ENCODE peak calls at places on chromosomes 11 and 22, in four cellular contexts. U is MM.1S, V is neural progenitor cell, O is neuronal stem cell. S is an unnamed sample.

GRCh38 chr22:35795476-35795875 is 77.8 kb downstream of the APOL5 start:
- DNase-seq in O (no peak), U (no peak), V (no peak), S (no peak)

GRCh38 chr22:26474687-26475086 is 8.9 kb downstream of the HPS4 start:
- DNase-seq in V (no peak), O (no peak), U (no peak), S (no peak)

GRCh38 chr11:128579790-128580504 is 7.4 kb downstream of the ETS1 start:
- DNase-seq in U (no peak), V (no peak), O (no peak), S (no peak)

GRCh38 chr22:32323513-32324164 is 34.0 kb upstream of the RFPL3 start:
- DNase-seq in O (no peak), U (no peak), V (no peak), S (no peak)

GRCh38 chr22:49991907-49992533 is 20.5 kb downstream of the IL17REL start:
- DNase-seq in O (no peak), V (no peak), U (no peak), S (no peak)

GRCh38 chr11:122434786-122435185 is 220.7 kb upstream of the UBASH3B start:
- DNase-seq in V (no peak), O (no peak), U (no peak), S (no peak)

GRCh38 chr11:19853016-19853415 is 140.4 kb downstream of the NAV2 start:
- DNase-seq in O (no peak), V (no peak), U (no peak), S (peak; percentile 50)

GRCh38 chr11:86192858-86193257 is 51.7 kb upstream of the EED start:
- DNase-seq in V (no peak), O (no peak), U (no peak), S (peak; percentile 92)

GRCh38 chr11:72007089-72007476 is 8.4 kb downstream of the IL18BP start:
- DNase-seq in V (no peak), O (no peak), U (no peak), S (no peak)

GRCh38 chr11:75103380-75104026 is 6.8 kb upstream of the OR2AT4 start:
- DNase-seq in V (no peak), U (no peak), O (no peak), S (no peak)

GRCh38 chr11:93493252-93493897 is 49.8 kb downstream of the SMCO4 start:
- DNase-seq in V (no peak), O (no peak), U (no peak), S (no peak)

GRCh38 chr11:103806130-103806900 is 230.1 kb upstream of the DDI1 start:
- DNase-seq in V (no peak), O (no peak), U (no peak), S (no peak)
- H3K4me3 ChIP-seq in V (no peak overlapping the region), O (no peak overlapping the region), U (no peak overlapping the region), S (no peak overlapping the region)

DNA sequence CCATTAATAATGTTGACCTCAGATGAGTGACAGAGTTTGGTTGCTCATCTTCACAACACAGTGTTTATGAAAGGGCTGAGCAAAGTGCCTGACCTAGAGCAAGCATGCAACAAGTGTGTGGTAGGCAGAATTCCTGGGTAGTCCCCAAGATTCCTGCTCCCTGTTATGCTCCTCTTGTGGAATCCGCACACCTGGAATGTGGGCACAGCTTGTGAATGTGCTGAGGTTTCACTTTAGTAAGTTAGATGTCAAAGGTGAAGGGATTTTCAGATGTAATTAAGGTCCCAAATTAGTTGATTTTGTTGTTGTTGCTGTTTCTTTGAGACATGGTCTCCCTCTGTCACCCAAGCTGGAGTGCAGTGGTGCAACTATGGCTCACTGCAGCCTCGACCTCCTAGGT is 20.7 kb upstream of the SPON1 start:
- DNase-seq in V (no peak), O (no peak), U (no peak), S (no peak)
- H3K4me2 ChIP-seq in V (no peak overlapping the region), O (no peak overlapping the region), U (no peak overlapping the region), S (no peak overlapping the region)

DNA sequence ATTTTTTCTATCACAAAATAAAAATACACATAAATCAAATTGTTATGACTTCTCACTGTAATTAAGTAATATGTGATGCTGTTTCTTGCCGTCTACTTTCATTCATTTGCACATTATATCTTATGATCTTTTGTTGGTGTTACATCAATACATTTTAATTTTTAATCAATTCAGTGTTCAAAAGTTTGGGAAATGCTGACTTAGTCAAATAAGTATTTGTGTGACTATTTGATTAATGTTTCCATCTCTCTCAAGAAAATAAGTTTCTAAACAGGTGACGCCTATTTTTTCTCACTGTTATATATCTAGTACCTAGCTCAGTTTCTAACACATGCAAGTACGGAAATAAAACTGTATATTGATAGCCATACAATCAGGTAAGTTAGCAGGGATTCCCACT is 329.5 kb upstream of the KIRREL3 start:
- DNase-seq in V (no peak), O (no peak), U (no peak), S (no peak)
- H3K4me3 ChIP-seq in V (no peak overlapping the region), O (no peak overlapping the region), U (no peak overlapping the region), S (no peak overlapping the region)

DNA sequence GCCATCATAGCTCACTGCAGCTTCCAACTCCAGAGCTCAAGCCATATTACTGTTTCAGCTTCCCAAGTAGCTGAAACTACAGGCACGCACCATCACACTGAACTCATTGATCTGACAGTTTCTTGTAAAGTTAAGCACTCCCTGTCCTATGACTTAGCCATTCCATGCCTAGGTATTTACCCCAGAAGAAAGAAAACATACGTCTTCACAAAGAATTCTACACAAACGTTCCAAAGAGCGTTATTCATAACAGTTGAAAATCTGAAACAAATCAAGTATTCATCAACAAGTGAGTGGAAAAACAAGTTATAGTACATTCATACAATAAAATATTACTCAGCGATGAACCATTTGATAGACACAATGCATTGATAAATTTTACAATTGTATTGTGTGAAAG is 7.8 kb upstream of the NLRP10 start:
- DNase-seq in U (no peak), O (no peak), V (no peak), S (no peak)
- H3K4me2 ChIP-seq in U (no peak overlapping the region), O (no peak overlapping the region), V (no peak overlapping the region), S (no peak overlapping the region)

GRCh38 chr11:112016088-112016764 is 9.0 kb upstream of the DLAT start:
- DNase-seq in V (no peak), O (no peak), U (peak; percentile 29), S (no peak)
- H3K4me3 ChIP-seq in V (no peak overlapping the region), O (no peak overlapping the region), U (peak overlapping the region; percentile 16), S (peak overlapping the region; percentile 30)

DNA sequence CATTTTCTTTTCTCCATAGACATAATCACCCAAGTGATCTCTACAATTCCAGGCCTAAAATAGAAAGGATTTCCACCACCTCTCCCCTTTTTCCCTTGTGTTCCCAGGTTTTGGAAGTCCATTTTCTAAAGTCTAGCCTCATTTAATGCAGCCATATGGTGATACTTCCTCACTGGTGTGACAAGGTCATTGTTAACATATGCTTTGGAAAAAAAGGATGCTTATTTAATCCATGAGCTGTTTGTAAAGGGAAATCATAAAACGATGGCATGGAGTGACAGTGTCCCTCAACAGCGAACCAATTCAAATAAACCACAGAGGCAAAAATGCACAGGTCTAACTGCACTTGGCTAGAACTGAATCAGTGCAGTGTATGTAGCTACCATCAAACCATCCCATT is 26.6 kb downstream of the GRIA4 start:
- DNase-seq in V (no peak), O (no peak), U (no peak), S (no peak)
- H3K4me2 ChIP-seq in V (no peak overlapping the region), O (no peak overlapping the region), U (no peak overlapping the region), S (no peak overlapping the region)

GRCh38 chr22:28711820-28712777 is 29.5 kb downstream of the CHEK2 start:
- DNase-seq in V (no peak), U (no peak), O (no peak), S (no peak)
- H3K4me3 ChIP-seq in V (no peak overlapping the region), U (no peak overlapping the region), O (no peak overlapping the region), S (no peak overlapping the region)

DNA sequence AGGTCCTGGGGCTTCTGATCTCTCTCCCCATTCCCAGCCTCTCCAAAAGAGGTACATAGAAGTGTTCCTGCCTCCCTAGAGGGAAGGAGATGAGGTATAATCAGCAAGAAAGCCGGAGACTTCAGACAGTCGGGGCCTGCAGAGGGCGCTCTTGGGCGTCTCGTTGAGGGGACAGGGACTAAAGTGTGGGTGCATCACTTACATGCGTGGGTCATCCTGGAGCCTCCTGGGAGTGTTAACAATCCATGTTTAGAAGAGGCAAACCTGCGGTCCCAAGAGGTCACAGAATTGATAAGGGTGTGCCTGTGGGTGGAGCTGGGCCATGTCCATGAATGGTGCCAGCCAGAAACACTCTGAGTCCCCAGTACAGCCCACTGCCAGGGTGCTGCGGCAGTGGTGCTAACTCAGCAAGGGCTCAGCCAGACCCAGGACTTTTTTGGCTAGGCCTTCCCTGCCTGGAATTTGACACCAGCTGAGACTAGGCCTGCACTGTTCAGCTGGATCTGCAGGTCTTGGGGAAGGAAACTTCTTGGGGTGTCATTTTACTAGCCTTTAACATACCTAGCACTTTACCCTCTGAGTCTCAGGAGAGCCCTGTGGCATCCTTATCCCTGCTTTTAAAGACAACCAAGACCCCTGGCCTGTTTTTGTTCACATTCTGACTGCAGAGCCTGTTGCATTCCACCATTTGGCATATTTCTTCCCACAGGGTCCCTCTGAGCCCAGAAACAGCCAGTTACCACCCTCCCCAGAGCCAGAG is 5.5 kb downstream of the YDJC start:
- DNase-seq in U (peak; percentile 19), O (no peak), V (peak; percentile 76), S (peak; percentile 77)
- H3K4me2 ChIP-seq in U (no peak overlapping the region), O (no peak overlapping the region), V (no peak overlapping the region), S (no peak overlapping the region)

DNA sequence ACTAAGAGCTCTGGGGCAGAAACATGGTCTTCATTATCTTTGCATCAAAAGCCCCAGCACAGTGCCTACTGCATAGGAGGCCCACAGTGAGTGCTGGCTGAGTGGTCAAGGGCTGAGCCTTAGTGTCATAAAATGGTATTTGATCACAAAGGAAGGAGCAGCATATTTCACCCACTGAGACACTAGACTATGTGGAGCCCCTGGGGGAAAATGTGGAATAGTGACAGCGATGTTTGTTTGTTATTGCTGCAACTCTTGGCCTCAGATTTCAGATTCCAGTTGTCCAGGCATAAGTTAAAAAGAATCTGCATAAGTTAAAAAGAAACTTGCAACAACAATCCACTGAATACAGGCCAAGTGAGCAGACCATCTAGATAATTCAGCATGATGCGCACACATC is 7.0 kb downstream of the KIRREL3 start:
- DNase-seq in O (no peak), V (no peak), U (no peak), S (no peak)
- H3K4me3 ChIP-seq in O (no peak overlapping the region), V (no peak overlapping the region), U (no peak overlapping the region), S (no peak overlapping the region)

GRCh38 chr11:64560139-64560771 is 30.8 kb upstream of the SLC22A12 start:
- DNase-seq in U (no peak), O (no peak), V (no peak), S (no peak)
- H3K4me2 ChIP-seq in U (no peak overlapping the region), O (no peak overlapping the region), V (no peak overlapping the region), S (no peak overlapping the region)